ENCODE peak calls at places on chromosomes 5 and 9, in six cellular contexts. C is activated naive CD8-positive, alpha-beta T cell treated with anti-CD3 and anti-CD28 coated beads, Interleukin-2, amount 50 U/mL, for 24 hours; H is NCI-H1105; X is SK-N-DZ; E is endothelial cell; J is ELF-1. K is an unnamed sample.

GRCh38 chr5:143921525-143922311 is 109.8 kb downstream of the HMHB1 start:
- DNase-seq in X (no peak), H (no peak), E (no peak), J (no peak), C (no peak), K (no peak)

GRCh38 chr9:126783958-126784357 is 20.9 kb upstream of the ZBTB43 start:
- DNase-seq in E (no peak), H (no peak), J (no peak), C (no peak), X (no peak), K (no peak)

GRCh38 chr5:38953426-38953825 is 107.6 kb downstream of the OSMR start:
- DNase-seq in H (no peak), C (no peak), J (no peak), X (no peak), E (no peak), K (no peak)

GRCh38 chr9:107491081-107492053 is 1.8 kb upstream of the KLF4 start:
- DNase-seq in H (no peak), C (no peak), X (no peak), J (peak), E (peak), K (no peak)

GRCh38 chr5:53333160-53333559 is 147.3 kb upstream of the FST start:
- DNase-seq in C (no peak), X (no peak), J (no peak), E (no peak), H (no peak), K (no peak)

GRCh38 chr5:140251527-140251973 is 51.4 kb downstream of the PFDN1 start:
- DNase-seq in X (no peak), E (no peak), J (no peak), C (peak), H (no peak), K (no peak)

GRCh38 chr5:56129288-56129687 is 103.8 kb downstream of the ANKRD55 start:
- DNase-seq in E (no peak), X (no peak), J (no peak), H (no peak), C (no peak), K (no peak)

GRCh38 chr5:171776747-171777419 is 8.7 kb upstream of the SMIM23 start:
- DNase-seq in C (no peak), X (no peak), E (no peak), H (no peak), J (no peak), K (no peak)

GRCh38 chr9:19229725-19230355 is 653 bp upstream of the DENND4C start:
- DNase-seq in J (peak), E (peak), X (peak), C (no peak), H (peak), K (no peak)

GRCh38 chr9:4873066-4873465 is 80.3 kb downstream of the RCL1 start:
- DNase-seq in C (no peak), H (no peak), X (no peak), J (no peak), E (no peak), K (no peak)

GRCh38 chr9:87301381-87301780 is 196.3 kb upstream of the DAPK1 start:
- DNase-seq in C (no peak), X (no peak), J (no peak), E (no peak), H (no peak), K (no peak)

GRCh38 chr9:86353591-86354047 is 591 bp downstream of the TUT7 start:
- DNase-seq in H (peak), X (no peak), E (no peak), J (no peak), C (peak), K (no peak)

GRCh38 chr9:138024831-138025291 is 147.3 kb downstream of the CACNA1B start:
- DNase-seq in X (no peak), J (no peak), E (no peak), C (no peak), H (no peak), K (no peak)

GRCh38 chr9:102124465-102124864 is 386.0 kb upstream of the GRIN3A start:
- DNase-seq in C (no peak), J (no peak), H (no peak), X (no peak), E (no peak), K (peak)

GRCh38 chr5:172002310-172002709 is 4.1 kb downstream of the FBXW11 start:
- DNase-seq in X (peak), C (no peak), H (no peak), J (no peak), E (no peak), K (no peak)

GRCh38 chr9:21933865-21934264 is 60.3 kb downstream of the CDKN2A start:
- DNase-seq in E (no peak), H (no peak), J (no peak), C (no peak), X (no peak), K (no peak)

GRCh38 chr9:618478-618877 is 223.0 kb upstream of the DMRT1 start:
- DNase-seq in C (no peak), X (no peak), J (no peak), H (no peak), E (no peak), K (no peak)

GRCh38 chr9:106697799-106698591 is 165.0 kb upstream of the ZNF462 start:
- DNase-seq in X (peak), H (peak), J (no peak), E (no peak), C (no peak), K (peak)

GRCh38 chr5:69271376-69271775 is 36.7 kb downstream of the CDK7 start:
- DNase-seq in E (no peak), J (no peak), C (no peak), X (no peak), H (no peak), K (no peak)

GRCh38 chr5:83711982-83712601 is 8.6 kb downstream of the HAPLN1 start:
- DNase-seq in C (peak), H (no peak), X (peak), E (peak), J (no peak), K (peak)

GRCh38 chr9:112489876-112490661 is 3.4 kb downstream of the KIAA1958 start:
- DNase-seq in J (peak), E (no peak), X (no peak), H (no peak), C (no peak), K (no peak)

GRCh38 chr5:93596676-93597441 is 13.8 kb downstream of the NR2F1 start:
- DNase-seq in H (no peak), X (no peak), E (no peak), C (no peak), J (peak), K (no peak)

GRCh38 chr5:111997308-111998159 is 240.5 kb upstream of the NREP start:
- DNase-seq in X (no peak), C (peak), H (no peak), E (no peak), J (no peak), K (no peak)

GRCh38 chr5:139731281-139731680 is 64.3 kb upstream of the PSD2 start:
- DNase-seq in C (no peak), H (no peak), J (no peak), X (no peak), E (no peak), K (no peak)

GRCh38 chr9:107836300-107836699 is 346.7 kb upstream of the KLF4 start:
- DNase-seq in J (no peak), E (no peak), H (no peak), C (no peak), X (no peak), K (no peak)

GRCh38 chr9:76316069-76316468 is 78.2 kb downstream of the RFK start:
- DNase-seq in C (no peak), J (no peak), H (no peak), E (no peak), X (no peak), K (no peak)

GRCh38 chr5:107021575-107021974 is 649.2 kb downstream of the EFNA5 start:
- DNase-seq in X (no peak), J (no peak), H (no peak), C (no peak), E (no peak), K (no peak)

GRCh38 chr5:38193015-38193581 is 65.3 kb upstream of the EGFLAM start:
- DNase-seq in J (peak), E (peak), C (peak), H (peak), X (peak), K (peak)

GRCh38 chr5:149714877-149715502 is 15.1 kb upstream of the PPARGC1B start:
- DNase-seq in X (no peak), H (no peak), C (no peak), E (no peak), J (no peak), K (no peak)

GRCh38 chr9:126219717-126220116 is 106.9 kb upstream of the MVB12B start:
- DNase-seq in E (no peak), C (no peak), X (peak), J (peak), H (no peak), K (no peak)

GRCh38 chr5:171080151-171080938 is 218.5 kb downstream of the RANBP17 start:
- DNase-seq in J (no peak), H (no peak), E (no peak), X (no peak), C (no peak), K (no peak)

GRCh38 chr5:116528519-116529234 is 45.9 kb downstream of the SEMA6A start:
- DNase-seq in H (no peak), J (no peak), C (no peak), E (no peak), X (peak), K (peak)

GRCh38 chr9:121841771-121842611 is 190.6 kb downstream of the DAB2IP start:
- DNase-seq in J (peak), X (no peak), C (no peak), E (no peak), H (no peak), K (no peak)

GRCh38 chr9:33893861-33894260 is 76.9 kb downstream of the UBE2R2 start:
- DNase-seq in J (no peak), X (no peak), H (no peak), C (no peak), E (no peak), K (no peak)